ENCODE peak calls at places on chromosome 17, in ten cellular contexts. B, K, L, C, Q, W, S, M, F and Z are unnamed samples.

GRCh38 chr17:20314834-20315233 is 152.5 kb downstream of the LGALS9B start:
- DNase-seq in F (no peak), B (no peak), K (no peak), Q (no peak), M (no peak), W (no peak), S (no peak), L (no peak), C (no peak), Z (no peak)

GRCh38 chr17:66445229-66445628 is 142.8 kb downstream of the PRKCA start:
- DNase-seq in W (no peak), C (no peak), S (no peak), F (no peak), B (no peak), Q (no peak), K (no peak), L (no peak), M (no peak), Z (no peak)

GRCh38 chr17:55496094-55496881 is 15.0 kb downstream of the SMIM36 start:
- DNase-seq in W (no peak), S (no peak), Q (no peak), K (peak), M (no peak), B (no peak), C (no peak), F (no peak), L (peak), Z (peak)

GRCh38 chr17:16013943-16014407 is 14.4 kb downstream of the TTC19 start:
- DNase-seq in W (no peak), S (no peak), L (no peak), B (no peak), K (no peak), M (no peak), C (no peak), Q (no peak), F (no peak), Z (peak)

GRCh38 chr17:17860761-17861107 is 23.9 kb upstream of the SREBF1 start:
- DNase-seq in L (no peak), C (no peak), W (no peak), B (no peak), M (no peak), F (no peak), S (no peak), Q (no peak), K (no peak), Z (no peak)

GRCh38 chr17:45368661-45369060 is 51.8 kb upstream of the MAP3K14 start:
- DNase-seq in K (no peak), L (no peak), C (no peak), F (no peak), S (no peak), Q (no peak), W (no peak), M (no peak), B (no peak), Z (no peak)

GRCh38 chr17:83125515-83126274 is 46.3 kb downstream of the METRNL start:
- DNase-seq in B (no peak), M (no peak), L (peak), S (peak), K (no peak), C (no peak), W (peak), Q (no peak), F (no peak), Z (no peak)

GRCh38 chr17:51481370-51481769 is 221.0 kb downstream of the UTP18 start:
- DNase-seq in Q (no peak), W (no peak), C (no peak), F (no peak), S (no peak), K (no peak), L (no peak), M (no peak), B (no peak), Z (no peak)

GRCh38 chr17:36842231-36842630 is 95.0 kb upstream of the LHX1 start:
- DNase-seq in W (no peak), B (no peak), M (no peak), S (no peak), K (no peak), Q (no peak), C (no peak), L (no peak), F (no peak), Z (no peak)

GRCh38 chr17:76410328-76410965 is 26.0 kb downstream of the SPHK1 start:
- DNase-seq in K (no peak), W (no peak), C (no peak), M (no peak), Q (no peak), S (no peak), F (no peak), B (no peak), L (no peak), Z (no peak)

GRCh38 chr17:33469411-33469810 is 176.3 kb upstream of the ASIC2 start:
- DNase-seq in M (no peak), L (no peak), C (no peak), B (no peak), Q (no peak), W (no peak), K (no peak), F (no peak), S (no peak), Z (no peak)

GRCh38 chr17:9356488-9356911 is 219.1 kb downstream of the STX8 start:
- DNase-seq in F (no peak), B (no peak), K (no peak), S (peak), Q (no peak), W (peak), C (no peak), L (no peak), M (no peak), Z (no peak)

GRCh38 chr17:34981538-34982241 is 1.4 kb downstream of the LIG3 start:
- DNase-seq in S (peak), L (no peak), K (peak), Q (no peak), F (no peak), C (no peak), W (no peak), M (no peak), B (no peak), Z (no peak)

GRCh38 chr17:66548158-66548557 is 245.7 kb downstream of the PRKCA start:
- DNase-seq in B (no peak), F (no peak), Q (no peak), C (no peak), K (no peak), W (no peak), L (no peak), S (no peak), M (no peak), Z (no peak)

GRCh38 chr17:542943-543342 is 171.7 kb downstream of the VPS53 start:
- DNase-seq in M (no peak), S (no peak), B (no peak), Q (no peak), L (no peak), K (no peak), C (no peak), F (no peak), W (no peak), Z (no peak)

GRCh38 chr17:66190738-66191606 is 961 bp downstream of the CEP112 start:
- DNase-seq in K (no peak), S (no peak), M (no peak), L (no peak), Q (no peak), C (no peak), F (no peak), W (no peak), B (no peak), Z (peak)

GRCh38 chr17:79057727-79058400 is 16.8 kb upstream of the ENGASE start:
- DNase-seq in C (no peak), S (peak), L (no peak), W (no peak), M (no peak), Q (no peak), F (no peak), K (no peak), B (no peak), Z (no peak)

GRCh38 chr17:61466246-61466645 is 14.0 kb downstream of the TBX4 start:
- DNase-seq in S (peak), M (no peak), C (no peak), W (no peak), F (no peak), Q (no peak), L (no peak), B (no peak), K (no peak), Z (no peak)

GRCh38 chr17:75848523-75849303 is 4.5 kb upstream of the UNC13D start:
- DNase-seq in W (peak), S (peak), L (peak), K (peak), B (peak), Q (peak), M (peak), C (no peak), F (peak), Z (peak)

GRCh38 chr17:45371414-45372324 is 54.8 kb upstream of the MAP3K14 start:
- DNase-seq in C (peak), L (peak), W (peak), S (peak), M (peak), Q (peak), K (peak), F (peak), B (peak), Z (peak)

GRCh38 chr17:17749025-17749772 is 67.9 kb downstream of the RAI1 start:
- DNase-seq in C (no peak), B (no peak), F (no peak), Q (no peak), L (no peak), W (no peak), S (no peak), M (no peak), K (no peak), Z (no peak)

GRCh38 chr17:17484451-17484899 is 7.7 kb downstream of the MED9 start:
- DNase-seq in M (no peak), K (no peak), C (no peak), L (no peak), Q (no peak), F (no peak), W (no peak), B (no peak), S (no peak), Z (no peak)

DNA sequence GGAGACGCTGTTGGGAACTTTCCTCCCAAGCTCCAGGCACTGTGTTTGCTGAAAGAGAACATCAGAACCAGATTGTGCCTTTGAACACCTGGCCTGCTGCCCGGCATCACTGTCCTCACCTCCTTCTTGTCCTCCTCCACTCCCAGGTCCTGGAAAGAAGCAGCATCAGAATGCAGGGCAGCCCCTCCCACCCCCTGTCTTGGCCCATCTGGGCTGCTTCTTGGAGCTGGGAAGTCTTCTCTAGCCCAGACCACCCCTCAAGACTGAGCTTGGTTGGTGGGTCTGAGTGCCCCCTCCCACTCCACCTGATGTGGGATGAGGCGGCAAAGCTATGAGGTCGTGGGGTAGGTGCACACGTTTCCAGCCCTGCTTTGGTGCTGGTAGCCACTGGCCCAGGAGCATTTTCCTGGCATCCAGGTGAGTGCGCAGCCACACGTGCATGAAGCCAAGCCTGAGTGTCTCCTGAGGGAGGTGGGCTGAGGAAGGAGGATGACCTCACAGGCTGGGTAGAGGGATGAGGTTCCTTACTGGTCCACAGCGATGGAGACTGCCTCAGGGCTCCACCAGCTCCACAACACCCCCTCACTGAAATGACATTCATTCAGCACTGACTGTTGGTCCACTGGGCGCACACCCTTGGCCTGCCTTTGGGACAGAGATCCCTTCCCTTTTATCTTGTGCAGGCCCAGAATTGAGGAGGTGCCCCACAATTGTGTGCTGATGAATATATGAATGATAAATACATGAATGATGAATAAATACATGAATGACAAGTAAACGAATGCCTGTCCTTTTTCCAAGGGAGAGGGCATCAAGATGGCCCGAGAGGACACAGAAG is 6.0 kb downstream of the CCR7 start:
- DNase-seq in M (peak), Q (peak), F (no peak), B (peak), W (no peak), L (no peak), K (no peak), S (no peak), C (peak), Z (no peak)
- TF ChIP-seq POLR2A in M (no peak), Q (no peak), F (no peak), B (no peak), W (no peak), L (no peak), K (no peak), S (no peak), C (no peak), Z (no peak)

DNA sequence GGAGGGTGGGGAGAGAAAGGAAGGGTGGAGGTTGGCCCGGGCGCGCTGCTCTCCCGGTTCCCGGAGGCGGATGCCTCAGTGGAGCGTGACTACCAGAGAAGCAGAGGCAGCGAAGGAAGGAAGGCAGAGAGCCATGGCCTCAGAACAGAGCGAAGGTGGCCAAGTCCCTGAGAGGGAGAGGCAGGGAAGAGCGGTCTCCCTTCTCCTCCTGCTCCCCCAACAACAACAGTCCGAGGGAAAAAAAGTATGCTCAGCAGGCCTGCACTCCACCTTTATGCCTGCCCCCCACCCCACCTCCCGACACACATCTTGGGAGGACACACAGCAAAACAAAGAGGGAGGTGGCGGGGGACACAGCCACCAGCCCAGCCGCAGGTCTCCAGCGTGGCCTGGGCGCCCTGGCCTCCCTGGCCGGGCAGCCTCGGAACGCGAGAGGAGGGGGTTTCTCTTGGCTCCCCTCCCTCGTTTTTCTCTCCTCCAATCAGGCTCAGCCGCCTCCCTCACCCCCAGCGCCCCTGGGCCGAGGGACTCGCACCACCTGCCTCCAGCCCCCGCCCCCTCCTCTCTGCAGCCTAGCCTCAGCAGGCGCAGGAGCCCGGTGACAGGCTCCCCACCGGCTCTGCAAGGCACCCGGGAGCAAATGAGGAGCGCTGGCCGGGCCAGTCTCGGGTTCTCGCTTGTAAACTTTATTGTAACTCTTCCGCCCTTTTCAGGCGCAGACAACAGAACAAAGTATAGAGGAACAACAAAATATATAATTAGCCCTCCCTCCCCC is 1.1 kb upstream of the HOXB7 start:
- DNase-seq in Q (no peak), C (no peak), K (no peak), W (no peak), L (peak), B (no peak), F (no peak), M (no peak), S (no peak), Z (peak)
- TF ChIP-seq POLR2A in Q (no peak), C (no peak), K (no peak), W (no peak), L (peak), B (no peak), F (no peak), M (no peak), S (no peak), Z (peak)

DNA sequence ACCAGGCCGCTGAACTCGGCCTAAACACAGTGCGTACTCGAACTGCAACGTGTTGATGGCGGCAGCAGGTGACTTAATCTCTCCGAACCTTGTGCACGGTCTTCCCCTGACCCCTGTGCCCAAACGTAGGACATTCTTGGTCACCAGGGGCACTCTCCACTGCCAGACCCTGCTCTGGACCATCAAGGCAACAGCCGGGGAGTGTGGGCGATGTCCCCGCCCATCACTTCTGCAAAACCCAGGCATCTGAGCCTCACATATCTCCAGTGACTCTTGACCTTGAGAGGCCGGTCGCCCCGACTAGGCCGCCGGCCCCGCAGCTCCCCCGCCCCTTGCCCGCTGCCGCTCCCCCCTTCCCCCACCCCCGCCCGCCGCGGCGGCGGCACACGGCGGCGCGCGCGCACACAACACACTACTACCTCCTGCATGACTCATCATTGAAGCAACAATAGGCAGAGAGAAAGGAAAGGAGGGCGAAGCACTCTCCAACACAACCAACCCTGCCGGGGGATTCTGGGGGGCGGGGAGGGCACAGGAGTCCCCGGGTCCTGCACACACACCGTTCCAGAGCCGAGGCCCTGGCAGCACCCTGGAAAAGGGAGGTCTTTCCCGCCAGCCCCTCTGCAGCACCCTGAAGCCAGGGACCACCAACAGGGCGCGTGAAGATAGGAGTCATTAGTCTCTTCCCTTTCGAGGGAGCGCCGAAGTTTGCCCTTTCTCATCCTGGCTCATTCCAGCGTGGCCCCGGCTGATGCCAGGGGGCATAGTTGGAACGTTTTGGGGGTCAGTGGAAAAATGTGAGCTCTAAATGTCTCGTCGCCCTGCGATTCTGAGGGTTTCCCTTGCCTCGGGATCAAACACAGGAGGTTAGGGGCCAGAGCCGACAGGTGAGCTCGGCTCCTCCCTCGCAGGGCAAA is 1.9 kb downstream of the MNT start:
- DNase-seq in M (peak), L (peak), F (no peak), C (no peak), Q (peak), K (peak), W (no peak), S (peak), B (peak), Z (peak)
- TF ChIP-seq POLR2A in M (no peak), L (no peak), F (peak), C (no peak), Q (peak), K (no peak), W (no peak), S (peak), B (peak), Z (no peak)

DNA sequence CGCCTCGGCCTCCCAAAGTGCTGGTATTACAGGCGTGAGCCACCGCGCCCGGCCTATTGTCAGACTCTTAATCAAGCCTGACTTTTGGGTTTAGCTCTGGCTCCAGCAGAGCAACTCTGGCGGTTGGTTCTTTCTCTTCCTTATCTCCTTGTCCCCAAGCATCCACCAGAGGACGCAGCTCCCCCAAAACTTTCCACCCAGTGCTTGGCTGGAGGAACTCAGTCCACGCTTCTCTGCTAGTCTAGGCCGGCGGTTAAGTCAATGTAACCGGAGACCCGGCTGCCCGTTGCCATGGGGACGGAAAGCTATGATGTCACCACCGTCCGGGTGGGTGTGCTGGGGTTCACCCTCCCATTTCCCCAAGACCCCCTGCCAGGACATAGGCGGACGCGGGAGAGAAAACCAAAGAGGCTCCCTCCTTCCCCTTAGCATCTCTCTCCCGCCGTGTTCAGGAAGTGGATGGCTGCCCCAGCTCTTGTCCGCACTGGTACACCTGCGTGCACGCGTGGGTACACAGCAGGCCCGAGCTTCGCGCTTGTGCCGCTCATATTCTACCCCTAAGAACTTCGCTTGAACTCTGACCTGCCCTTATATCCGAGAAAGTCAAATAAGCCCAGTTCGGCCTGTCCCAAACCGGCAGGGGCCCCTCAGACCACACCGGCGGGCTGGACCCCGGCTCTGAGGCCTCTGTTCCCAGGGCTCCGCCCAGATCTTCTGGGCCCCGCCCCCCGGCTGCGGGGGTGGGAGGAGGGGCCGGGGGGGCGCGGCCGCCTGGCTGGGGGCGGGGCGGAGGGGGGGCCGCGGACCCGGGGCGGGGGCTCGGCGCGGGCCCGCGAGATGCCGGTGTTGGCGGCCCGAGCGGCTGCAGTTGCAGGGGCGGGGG is at the start of gene RND2:
- DNase-seq in M (peak), L (peak), S (peak), W (peak), C (peak), Q (peak), F (peak), K (peak), B (peak), Z (peak)
- TF ChIP-seq POLR2A in M (no peak), L (peak), S (no peak), W (no peak), C (no peak), Q (peak), F (no peak), K (no peak), B (peak), Z (peak)

DNA sequence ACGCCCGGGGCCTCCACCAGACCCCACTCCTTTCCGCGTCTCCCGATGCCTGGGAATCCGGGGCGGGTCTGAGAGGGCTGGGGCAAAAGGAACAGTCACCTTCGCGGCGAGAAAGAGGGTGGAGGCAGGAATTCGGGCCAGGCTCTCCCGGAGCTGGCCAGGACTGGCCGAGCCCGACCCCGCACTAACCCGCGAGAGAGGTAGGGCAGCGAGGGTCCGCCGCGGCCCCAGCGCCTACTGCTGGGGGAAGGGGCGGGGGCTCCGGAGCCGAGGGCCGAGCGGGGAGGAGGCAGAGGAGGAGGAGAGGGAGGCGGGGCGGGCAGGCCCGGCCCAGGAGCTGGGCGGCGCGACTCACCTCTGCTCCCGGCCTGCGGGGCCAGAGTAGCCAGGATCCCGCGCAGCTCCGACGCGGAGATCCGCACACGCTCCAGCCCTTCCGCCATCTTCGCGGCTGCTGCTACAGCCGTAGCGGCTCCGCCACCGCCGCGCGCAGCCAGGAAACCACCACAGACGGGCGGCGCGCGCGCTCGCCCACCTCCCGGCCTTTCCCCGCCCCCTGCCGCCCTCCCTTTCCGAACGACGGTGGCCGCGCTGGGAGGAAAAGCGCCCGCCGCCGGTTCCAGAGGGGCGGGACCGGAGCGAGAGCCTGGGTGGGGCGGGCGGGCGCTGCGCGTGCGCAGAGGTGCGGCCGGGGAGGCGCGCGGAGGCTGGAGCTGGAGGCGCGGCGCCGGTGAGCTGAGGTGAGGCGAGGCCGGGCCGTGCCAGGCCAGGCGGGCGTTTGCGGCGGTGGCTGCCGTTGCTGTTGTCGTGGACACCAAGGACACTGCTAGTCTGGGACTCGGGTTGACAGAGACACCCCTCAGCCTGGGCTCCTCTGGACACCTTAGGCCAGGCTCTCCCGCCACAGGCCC is at the start of the genes SMG6 and SRR:
- DNase-seq in S (peak), C (peak), B (peak), Q (peak), L (peak), W (peak), F (peak), K (peak), M (peak), Z (peak)
- TF ChIP-seq POLR2A in S (peak), C (no peak), B (no peak), Q (peak), L (peak), W (no peak), F (peak), K (peak), M (no peak), Z (peak)